ENCODE peak calls at places on chromosomes 11 and 22, in eight cellular contexts. R is fibroblast of the aortic adventitia, H is right lobe of liver, K is kidney epithelial cell, I is AG10803, U is PC-3, V is tibial nerve, T is AG09309. M is an unnamed sample.

GRCh38 chr11:105821366-105821765 is 200.7 kb downstream of the MSANTD4 start:
- DNase-seq in R (no peak), H (no peak), K (no peak), I (no peak), U (no peak), V (no peak), T (no peak), M (no peak)

GRCh38 chr11:28107331-28107725 is 628 bp downstream of the KIF18A start:
- DNase-seq in R (no peak), H (no peak), K (no peak), I (peak), U (peak), V (no peak), T (no peak), M (no peak)

GRCh38 chr22:22856364-22856763 is 31.3 kb upstream of the IGLL5 start:
- DNase-seq in R (no peak), H (no peak), K (no peak), I (no peak), U (no peak), V (no peak), T (no peak), M (no peak)

GRCh38 chr11:115396533-115396932 is 107.7 kb downstream of the CADM1 start:
- DNase-seq in R (no peak), H (no peak), K (no peak), I (no peak), U (no peak), V (no peak), T (no peak), M (no peak)

GRCh38 chr11:40328890-40329617 is 1130.4 kb downstream of the LRRC4C start:
- DNase-seq in R (peak), H (peak), K (peak), I (peak), U (peak), V (no peak), T (peak), M (peak)

GRCh38 chr11:86805873-86806310 is 5.5 kb downstream of the PRSS23 start:
- DNase-seq in R (peak), H (no peak), K (no peak), I (no peak), U (peak), V (no peak), T (no peak), M (peak)

GRCh38 chr22:48044484-48045060 is 1282.1 kb downstream of the TBC1D22A start:
- DNase-seq in R (no peak), H (no peak), K (no peak), I (no peak), U (no peak), V (no peak), T (no peak), M (no peak)

GRCh38 chr11:45339754-45340519 is 53.8 kb upstream of the SYT13 start:
- DNase-seq in R (peak), H (peak), K (peak), I (peak), U (peak), V (peak), T (peak), M (peak)

GRCh38 chr11:62604460-62605130 is 2.9 kb upstream of the MTA2 start:
- DNase-seq in R (no peak), H (no peak), K (no peak), I (no peak), U (no peak), V (no peak), T (no peak), M (no peak)

GRCh38 chr11:94774345-94774744 is 6.2 kb downstream of the AMOTL1 start:
- DNase-seq in R (no peak), H (no peak), K (no peak), I (no peak), U (peak), V (no peak), T (no peak), M (peak)

GRCh38 chr22:38782402-38783094 is 11.4 kb downstream of the DNAL4 start:
- DNase-seq in R (peak), H (no peak), K (no peak), I (peak), U (no peak), V (no peak), T (no peak), M (peak)

GRCh38 chr11:89293966-89294679 is 116.4 kb downstream of the TYR start:
- DNase-seq in R (peak), H (no peak), K (no peak), I (peak), U (no peak), V (no peak), T (no peak), M (peak)

GRCh38 chr11:65487467-65488272 is 11.2 kb upstream of the MALAT1 start:
- DNase-seq in R (peak), H (peak), K (peak), I (peak), U (peak), V (peak), T (peak), M (peak)

GRCh38 chr11:17609536-17610401 is 62.7 kb downstream of the OTOG start:
- DNase-seq in R (no peak), H (no peak), K (no peak), I (no peak), U (no peak), V (no peak), T (no peak), M (no peak)

GRCh38 chr11:30015725-30016449 is 943 bp downstream of the KCNA4 start:
- DNase-seq in R (no peak), H (no peak), K (no peak), I (no peak), U (no peak), V (no peak), T (no peak), M (no peak)
- H3K4me3 ChIP-seq in R (no peak), H (no peak), K (no peak), I (no peak), U (no peak), V (no peak), T (no peak), M (no peak)

GRCh38 chr22:44359496-44360110 is 46.9 kb upstream of the SHISAL1 start:
- DNase-seq in R (no peak), H (peak), K (no peak), I (no peak), U (no peak), V (no peak), T (no peak), M (no peak)

GRCh38 chr22:44360306-44360685 is 47.5 kb upstream of the SHISAL1 start:
- DNase-seq in R (no peak), H (no peak), K (no peak), I (no peak), U (no peak), V (no peak), T (no peak), M (no peak)

GRCh38 chr22:44361391-44362126 is 48.8 kb upstream of the SHISAL1 start:
- DNase-seq in R (no peak), H (peak), K (no peak), I (no peak), U (peak), V (no peak), T (no peak), M (no peak)

GRCh38 chr22:44362249-44363040 is 49.7 kb upstream of the SHISAL1 start:
- DNase-seq in R (peak), H (peak), K (no peak), I (no peak), U (peak), V (no peak), T (no peak), M (peak)

GRCh38 chr22:44360686-44361381 is 48.1 kb upstream of the SHISAL1 start:
- DNase-seq in R (peak), H (peak), K (no peak), I (peak), U (peak), V (no peak), T (peak), M (peak)
- TF ChIP-seq CTCF in R (peak), H (no peak), K (no peak), I (peak), U (peak), V (no peak), T (peak), M (peak)

DNA sequence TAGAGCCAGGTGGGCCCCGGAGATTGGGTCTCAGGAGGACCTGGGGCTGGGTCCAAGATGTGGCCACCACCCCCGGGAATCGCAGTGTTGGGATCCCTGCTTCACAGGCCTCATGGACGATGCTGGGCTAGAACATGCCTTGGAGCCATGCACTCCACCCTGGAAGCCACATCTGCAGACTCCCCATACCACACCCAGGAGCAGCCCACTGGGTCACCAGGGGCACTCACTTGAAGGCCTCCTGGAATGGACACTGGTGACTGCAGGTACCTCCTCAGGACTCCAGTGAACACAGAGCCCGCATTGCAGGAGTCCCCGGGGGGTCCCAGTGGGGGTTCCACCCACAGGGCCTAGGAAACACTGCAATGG is 25.0 kb downstream of the RTN4R start:
- DNase-seq in R (no peak), H (no peak), K (no peak), I (no peak), U (no peak), V (no peak), T (no peak), M (no peak)
- H3K4me3 ChIP-seq in R (no peak), H (no peak), K (no peak), I (no peak), U (no peak), V (no peak), T (no peak), M (no peak)

GRCh38 chr11:405976-406795 is 8.6 kb downstream of the SIGIRR start:
- DNase-seq in R (no peak), H (no peak), K (no peak), I (no peak), U (no peak), V (no peak), T (no peak), M (no peak)

GRCh38 chr11:404551-405264 is 10.1 kb downstream of the SIGIRR start:
- DNase-seq in R (no peak), H (no peak), K (no peak), I (no peak), U (no peak), V (no peak), T (no peak), M (no peak)

GRCh38 chr11:406796-407650 is 7.8 kb downstream of the SIGIRR start:
- DNase-seq in R (peak), H (peak), K (no peak), I (peak), U (peak), V (peak), T (no peak), M (peak)

GRCh38 chr11:403761-404431 is 9.9 kb downstream of the PKP3 start:
- DNase-seq in R (no peak), H (no peak), K (no peak), I (no peak), U (no peak), V (no peak), T (no peak), M (no peak)

GRCh38 chr11:405323-405975 is 9.3 kb downstream of the SIGIRR start:
- DNase-seq in R (peak), H (peak), K (no peak), I (no peak), U (no peak), V (no peak), T (no peak), M (no peak)
- TF ChIP-seq CTCF in R (no peak), H (peak), K (no peak), I (no peak), U (no peak), V (no peak), T (no peak), M (no peak)

DNA sequence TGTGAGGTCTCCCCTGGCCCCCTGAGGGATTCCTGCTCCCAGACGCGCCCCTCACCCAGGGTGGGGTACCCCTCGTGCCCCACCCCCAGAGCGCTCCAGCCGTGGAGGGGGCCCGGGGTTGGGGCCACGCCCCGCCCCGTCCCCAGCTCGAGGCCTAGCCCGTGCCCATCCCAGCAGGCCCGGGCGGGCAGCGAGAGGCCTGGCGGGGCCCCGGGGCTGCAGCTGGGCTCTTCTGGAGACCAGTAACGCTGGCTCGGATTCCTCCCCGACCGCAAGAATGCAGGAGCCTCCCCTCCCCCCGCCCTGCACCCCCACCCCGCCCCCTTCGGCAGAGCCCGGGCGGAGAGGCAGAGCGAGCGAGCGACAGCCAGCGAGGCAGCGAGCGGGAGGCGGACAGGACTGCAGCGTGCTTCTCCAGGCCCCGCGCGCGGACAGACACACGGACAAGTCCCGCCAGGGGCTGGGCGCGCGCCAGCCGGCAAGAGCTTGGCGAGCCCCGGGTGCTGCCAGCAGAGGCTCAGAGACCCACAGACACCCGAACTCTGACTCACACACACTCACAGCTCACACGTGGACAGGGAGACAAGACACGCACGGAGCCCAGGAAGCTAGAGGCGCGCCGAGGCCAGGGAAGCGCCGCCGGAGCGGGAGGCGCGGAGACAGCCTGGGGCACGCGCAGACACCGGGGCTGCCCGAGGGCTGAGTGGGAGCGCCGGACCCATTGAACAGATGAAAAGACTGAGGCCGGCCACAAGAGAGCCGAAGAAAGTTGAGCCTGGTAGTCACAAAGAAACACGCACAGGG is 15.2 kb downstream of the BCL9L start:
- DNase-seq in R (peak), H (peak), K (no peak), I (peak), U (peak), V (peak), T (peak), M (peak)
- H3K4me3 ChIP-seq in R (peak), H (no peak), K (peak), I (peak), U (peak), V (peak), T (peak), M (peak)

DNA sequence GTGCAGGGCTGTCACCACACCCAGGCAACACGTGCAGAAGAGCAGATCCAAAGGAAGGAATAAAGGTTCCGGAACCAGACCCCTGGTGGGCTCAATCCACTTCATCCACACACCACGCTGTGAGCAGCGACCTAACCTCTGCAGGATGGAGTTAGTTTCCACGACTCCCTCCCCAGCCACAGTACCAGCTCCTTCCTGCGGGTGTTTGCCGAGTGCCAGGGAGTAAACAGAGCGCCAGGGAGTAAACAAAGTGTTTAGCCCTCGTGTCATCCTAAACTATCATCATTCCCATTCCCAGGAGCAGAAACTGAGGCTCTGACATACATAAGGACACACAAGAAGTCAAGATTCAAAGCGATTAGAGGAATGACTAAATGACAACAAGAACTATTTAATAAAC is 261.3 kb downstream of the MN1 start:
- DNase-seq in R (no peak), H (no peak), K (no peak), I (no peak), U (no peak), V (no peak), T (no peak), M (no peak)
- TF ChIP-seq CTCF in R (no peak), H (no peak), K (no peak), I (no peak), U (no peak), V (no peak), T (no peak), M (no peak)

DNA sequence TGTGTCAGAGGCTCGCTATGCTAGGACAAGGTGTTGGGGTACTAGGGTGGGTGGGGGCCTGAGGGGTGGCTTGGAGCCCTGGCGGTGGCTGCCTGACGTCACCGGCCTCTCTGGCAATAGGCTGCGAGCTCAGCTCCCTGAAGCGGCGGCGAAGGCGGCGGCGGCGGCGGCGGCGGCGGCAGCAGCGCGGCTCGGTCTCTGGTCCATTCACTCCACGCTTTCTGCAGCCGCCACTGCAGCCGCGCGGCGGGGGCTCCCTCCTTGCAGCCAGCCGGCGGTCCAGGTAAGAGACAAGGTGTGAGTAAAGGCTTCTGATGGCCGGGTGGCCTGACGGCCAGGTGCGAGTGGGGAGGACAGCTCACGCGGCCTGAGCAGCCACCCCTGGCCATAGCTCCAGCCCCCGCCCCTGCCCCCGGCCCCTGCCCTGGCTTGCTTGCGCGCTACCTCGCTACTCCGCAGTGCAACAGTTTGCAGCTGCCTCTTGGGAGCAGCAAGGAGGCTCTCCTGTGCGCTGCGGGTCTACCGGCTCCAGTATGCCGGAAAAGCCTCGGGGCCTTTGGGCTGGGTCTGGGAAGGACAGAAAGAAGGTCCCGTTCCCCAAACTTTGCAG is at the start of gene C11orf87:
- DNase-seq in R (peak), H (no peak), K (no peak), I (no peak), U (no peak), V (no peak), T (no peak), M (no peak)
- H3K4me3 ChIP-seq in R (peak), H (no peak), K (peak), I (peak), U (no peak), V (no peak), T (peak), M (peak)